ENCODE peak calls at places on chromosomes 7 and 10, in ten cellular contexts. One of them, this sample, is unnamed.

GRCh38 chr7:70142247-70142932 is 544.1 kb downstream of the AUTS2 start:
- DNase-seq in uterus: no peak
- DNase-seq in PC-3: no peak
- DNase-seq in neural progenitor cell: no peak
- DNase-seq in CD8-positive, alpha-beta T cell: no peak
- DNase-seq in tibial artery: no peak
- DNase-seq in ovary: no peak
- DNase-seq in heart left ventricle: no peak
- DNase-seq in colonic mucosa: no peak
- DNase-seq in Panc1: no peak
- DNase-seq in this sample: no peak

GRCh38 chr7:133054167-133054840 is 27.6 kb downstream of the CHCHD3 start:
- DNase-seq in uterus: no peak
- DNase-seq in PC-3: no peak
- DNase-seq in neural progenitor cell: no peak
- DNase-seq in CD8-positive, alpha-beta T cell: no peak
- DNase-seq in tibial artery: no peak
- DNase-seq in ovary: no peak
- DNase-seq in heart left ventricle: no peak
- DNase-seq in colonic mucosa: no peak
- DNase-seq in Panc1: no peak
- DNase-seq in this sample: no peak

GRCh38 chr7:114644455-114644854 is 229.8 kb downstream of the FOXP2 start:
- DNase-seq in uterus: no peak
- DNase-seq in PC-3: no peak
- DNase-seq in neural progenitor cell: no peak
- DNase-seq in CD8-positive, alpha-beta T cell: no peak
- DNase-seq in tibial artery: no peak
- DNase-seq in ovary: no peak
- DNase-seq in heart left ventricle: no peak
- DNase-seq in colonic mucosa: no peak
- DNase-seq in Panc1: no peak
- DNase-seq in this sample: no peak

GRCh38 chr7:45890902-45891461 is 2.7 kb downstream of the IGFBP1 start:
- DNase-seq in uterus: no peak
- DNase-seq in PC-3: peak; percentile 78
- DNase-seq in neural progenitor cell: peak; percentile 49
- DNase-seq in CD8-positive, alpha-beta T cell: no peak
- DNase-seq in tibial artery: no peak
- DNase-seq in ovary: no peak
- DNase-seq in heart left ventricle: no peak
- DNase-seq in colonic mucosa: no peak
- DNase-seq in Panc1: no peak
- DNase-seq in this sample: no peak

GRCh38 chr7:20816389-20816959 is 29.8 kb upstream of the SP8 start:
- DNase-seq in uterus: no peak
- DNase-seq in PC-3: no peak
- DNase-seq in neural progenitor cell: no peak
- DNase-seq in CD8-positive, alpha-beta T cell: no peak
- DNase-seq in tibial artery: no peak
- DNase-seq in ovary: no peak
- DNase-seq in heart left ventricle: no peak
- DNase-seq in colonic mucosa: no peak
- DNase-seq in Panc1: no peak
- DNase-seq in this sample: no peak

GRCh38 chr7:19522486-19522885 is 186.4 kb downstream of the POLR1F start:
- DNase-seq in uterus: no peak
- DNase-seq in PC-3: peak; percentile 74
- DNase-seq in neural progenitor cell: no peak
- DNase-seq in CD8-positive, alpha-beta T cell: no peak
- DNase-seq in tibial artery: no peak
- DNase-seq in ovary: no peak
- DNase-seq in heart left ventricle: no peak
- DNase-seq in colonic mucosa: no peak
- DNase-seq in Panc1: no peak
- DNase-seq in this sample: no peak

GRCh38 chr7:95205821-95206220 is 118.5 kb downstream of the PON1 start:
- DNase-seq in uterus: no peak
- DNase-seq in PC-3: peak; percentile 73
- DNase-seq in neural progenitor cell: no peak
- DNase-seq in CD8-positive, alpha-beta T cell: no peak
- DNase-seq in tibial artery: no peak
- DNase-seq in ovary: no peak
- DNase-seq in heart left ventricle: no peak
- DNase-seq in colonic mucosa: no peak
- DNase-seq in Panc1: no peak
- DNase-seq in this sample: no peak

GRCh38 chr10:103724771-103725170 is 130.6 kb downstream of the SH3PXD2A start:
- DNase-seq in uterus: no peak
- DNase-seq in PC-3: no peak
- DNase-seq in neural progenitor cell: no peak
- DNase-seq in CD8-positive, alpha-beta T cell: no peak
- DNase-seq in tibial artery: no peak
- DNase-seq in ovary: no peak
- DNase-seq in heart left ventricle: no peak
- DNase-seq in colonic mucosa: no peak
- DNase-seq in Panc1: no peak
- DNase-seq in this sample: no peak

GRCh38 chr10:59967079-59967478 is 60.7 kb upstream of the CCDC6 start:
- DNase-seq in uterus: no peak
- DNase-seq in PC-3: peak; percentile 66
- DNase-seq in neural progenitor cell: no peak
- DNase-seq in CD8-positive, alpha-beta T cell: no peak
- DNase-seq in tibial artery: no peak
- DNase-seq in ovary: no peak
- DNase-seq in heart left ventricle: no peak
- DNase-seq in colonic mucosa: no peak
- DNase-seq in Panc1: no peak
- DNase-seq in this sample: no peak

GRCh38 chr10:24556746-24557742 is 166.6 kb downstream of the ARHGAP21 start:
- DNase-seq in uterus: no peak
- DNase-seq in PC-3: peak; percentile 74
- DNase-seq in neural progenitor cell: peak; percentile 81
- DNase-seq in CD8-positive, alpha-beta T cell: no peak
- DNase-seq in tibial artery: no peak
- DNase-seq in ovary: peak; percentile 25
- DNase-seq in heart left ventricle: no peak
- DNase-seq in colonic mucosa: peak; percentile 35
- DNase-seq in Panc1: peak; percentile 42
- DNase-seq in this sample: no peak

GRCh38 chr7:20170626-20171025 is 46.6 kb downstream of the MACC1 start:
- DNase-seq in uterus: no peak
- DNase-seq in PC-3: no peak
- DNase-seq in neural progenitor cell: no peak
- DNase-seq in CD8-positive, alpha-beta T cell: no peak
- DNase-seq in tibial artery: no peak
- DNase-seq in ovary: no peak
- DNase-seq in heart left ventricle: no peak
- DNase-seq in colonic mucosa: no peak
- DNase-seq in Panc1: no peak
- DNase-seq in this sample: no peak

GRCh38 chr10:119178371-119179119 is at the start of gene PRDX3:
- DNase-seq in uterus: peak; percentile 92
- DNase-seq in PC-3: peak; percentile 83
- DNase-seq in neural progenitor cell: peak; percentile 97
- DNase-seq in CD8-positive, alpha-beta T cell: peak; percentile 85
- DNase-seq in tibial artery: peak; percentile 96
- DNase-seq in ovary: peak; percentile 90
- DNase-seq in heart left ventricle: peak; percentile 95
- DNase-seq in colonic mucosa: peak; percentile 94
- DNase-seq in Panc1: peak; percentile 61
- DNase-seq in this sample: peak; percentile 96

GRCh38 chr10:28060031-28060607 is 61.2 kb upstream of the ODAD2 start:
- DNase-seq in uterus: no peak
- DNase-seq in PC-3: no peak
- DNase-seq in neural progenitor cell: no peak
- DNase-seq in CD8-positive, alpha-beta T cell: no peak
- DNase-seq in tibial artery: no peak
- DNase-seq in ovary: no peak
- DNase-seq in heart left ventricle: no peak
- DNase-seq in colonic mucosa: no peak
- DNase-seq in Panc1: no peak
- DNase-seq in this sample: no peak

GRCh38 chr7:152899482-152900166 is 140.1 kb downstream of the ACTR3B start:
- DNase-seq in uterus: no peak
- DNase-seq in PC-3: peak; percentile 64
- DNase-seq in neural progenitor cell: no peak
- DNase-seq in CD8-positive, alpha-beta T cell: no peak
- DNase-seq in tibial artery: peak; percentile 45
- DNase-seq in ovary: peak; percentile 20
- DNase-seq in heart left ventricle: peak; percentile 82
- DNase-seq in colonic mucosa: no peak
- DNase-seq in Panc1: no peak
- DNase-seq in this sample: no peak

GRCh38 chr7:74454948-74455804 is 1.5 kb downstream of the GTF2IRD1 start:
- DNase-seq in uterus: peak; percentile 36
- DNase-seq in PC-3: no peak
- DNase-seq in neural progenitor cell: no peak
- DNase-seq in CD8-positive, alpha-beta T cell: no peak
- DNase-seq in tibial artery: peak; percentile 82
- DNase-seq in ovary: peak; percentile 34
- DNase-seq in heart left ventricle: peak; percentile 68
- DNase-seq in colonic mucosa: peak; percentile 70
- DNase-seq in Panc1: no peak
- DNase-seq in this sample: no peak

GRCh38 chr7:74457007-74457406 is 3.3 kb downstream of the GTF2IRD1 start:
- DNase-seq in uterus: no peak
- DNase-seq in PC-3: no peak
- DNase-seq in neural progenitor cell: no peak
- DNase-seq in CD8-positive, alpha-beta T cell: no peak
- DNase-seq in tibial artery: no peak
- DNase-seq in ovary: no peak
- DNase-seq in heart left ventricle: no peak
- DNase-seq in colonic mucosa: no peak
- DNase-seq in Panc1: no peak
- DNase-seq in this sample: no peak

GRCh38 chr7:74454059-74454947 is 597 bp downstream of the GTF2IRD1 start:
- DNase-seq in uterus: peak; percentile 58
- DNase-seq in PC-3: no peak
- DNase-seq in neural progenitor cell: peak; percentile 63
- DNase-seq in CD8-positive, alpha-beta T cell: no peak
- DNase-seq in tibial artery: no peak
- DNase-seq in ovary: peak; percentile 50
- DNase-seq in heart left ventricle: no peak
- DNase-seq in colonic mucosa: no peak
- DNase-seq in Panc1: no peak
- DNase-seq in this sample: peak; percentile 52

GRCh38 chr7:74453321-74454011 is at the start of gene GTF2IRD1:
- DNase-seq in uterus: peak; percentile 77
- DNase-seq in PC-3: peak; percentile 55
- DNase-seq in neural progenitor cell: peak; percentile 91
- DNase-seq in CD8-positive, alpha-beta T cell: no peak
- DNase-seq in tibial artery: peak; percentile 91
- DNase-seq in ovary: peak; percentile 80
- DNase-seq in heart left ventricle: peak; percentile 80
- DNase-seq in colonic mucosa: peak; percentile 74
- DNase-seq in Panc1: no peak
- DNase-seq in this sample: peak; percentile 78

DNA sequence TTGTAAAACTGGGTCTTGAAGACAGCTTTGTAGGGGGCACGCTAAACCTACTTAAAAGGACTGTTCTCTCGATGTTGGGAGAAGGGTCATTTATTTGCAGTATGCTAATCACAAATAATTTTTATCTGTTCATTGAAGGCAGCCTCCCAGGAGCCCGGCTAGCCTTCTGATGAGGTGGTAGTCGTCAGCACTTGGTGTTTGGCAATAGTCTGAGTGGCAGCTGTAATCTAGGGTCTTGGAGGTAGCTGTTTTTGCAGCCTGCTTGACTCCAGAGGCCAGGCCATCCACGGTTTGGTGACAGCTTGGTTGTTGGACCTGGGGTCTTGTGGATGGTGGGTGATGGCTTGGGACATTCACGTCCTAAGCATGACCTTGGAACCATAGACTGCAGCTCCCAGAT is 2.2 kb downstream of the GTF2IRD1 start:
- DNase-seq in uterus: no peak
- DNase-seq in PC-3: no peak
- DNase-seq in neural progenitor cell: no peak
- DNase-seq in CD8-positive, alpha-beta T cell: no peak
- DNase-seq in tibial artery: no peak
- DNase-seq in ovary: no peak
- DNase-seq in heart left ventricle: peak; percentile 69
- DNase-seq in colonic mucosa: no peak
- DNase-seq in Panc1: no peak
- DNase-seq in this sample: no peak
- H3K4me3 ChIP-seq in uterus: no peak overlapping the region
- H3K4me3 ChIP-seq in PC-3: no peak overlapping the region
- H3K4me3 ChIP-seq in neural progenitor cell: no peak overlapping the region
- H3K4me3 ChIP-seq in CD8-positive, alpha-beta T cell: no peak overlapping the region
- H3K4me3 ChIP-seq in tibial artery: no peak overlapping the region
- H3K4me3 ChIP-seq in ovary: no peak overlapping the region
- H3K4me3 ChIP-seq in heart left ventricle: no peak overlapping the region
- H3K4me3 ChIP-seq in colonic mucosa: no peak overlapping the region
- H3K4me3 ChIP-seq in Panc1: peak overlapping the region; percentile 63
- H3K4me3 ChIP-seq in this sample: no peak overlapping the region

GRCh38 chr7:25391295-25391861 is 163.1 kb upstream of the NPVF start:
- DNase-seq in uterus: no peak
- DNase-seq in PC-3: peak; percentile 30
- DNase-seq in neural progenitor cell: peak; percentile 43
- DNase-seq in CD8-positive, alpha-beta T cell: no peak
- DNase-seq in tibial artery: no peak
- DNase-seq in ovary: no peak
- DNase-seq in heart left ventricle: no peak
- DNase-seq in colonic mucosa: no peak
- DNase-seq in Panc1: no peak
- DNase-seq in this sample: no peak
- TF ChIP-seq CTCF in uterus: peak; percentile 53
- TF ChIP-seq CTCF in PC-3: peak; percentile 56
- TF ChIP-seq CTCF in neural progenitor cell: peak; percentile 68
- TF ChIP-seq CTCF in CD8-positive, alpha-beta T cell: no peak
- TF ChIP-seq CTCF in tibial artery: peak; percentile 78
- TF ChIP-seq CTCF in ovary: peak; percentile 51
- TF ChIP-seq CTCF in heart left ventricle: peak; percentile 52
- TF ChIP-seq CTCF in colonic mucosa: peak; percentile 32
- TF ChIP-seq CTCF in Panc1: peak; percentile 50
- TF ChIP-seq CTCF in this sample: peak; percentile 45

GRCh38 chr10:73769396-73769795 is 12.5 kb upstream of the CHCHD1 start:
- DNase-seq in uterus: no peak
- DNase-seq in PC-3: no peak
- DNase-seq in neural progenitor cell: no peak
- DNase-seq in CD8-positive, alpha-beta T cell: no peak
- DNase-seq in tibial artery: peak; percentile 37
- DNase-seq in ovary: no peak
- DNase-seq in heart left ventricle: no peak
- DNase-seq in colonic mucosa: no peak
- DNase-seq in Panc1: no peak
- DNase-seq in this sample: no peak
- H3K36me3 ChIP-seq in uterus: no peaks in the 10 kb centered on the region
- H3K36me3 ChIP-seq in PC-3: peaks cover 73% of the 10 kb centered on the region
- H3K36me3 ChIP-seq in neural progenitor cell: no peaks in the 10 kb centered on the region
- H3K36me3 ChIP-seq in CD8-positive, alpha-beta T cell: peaks cover 25% of the 10 kb centered on the region
- H3K36me3 ChIP-seq in tibial artery: peaks cover 76% of the 10 kb centered on the region
- H3K36me3 ChIP-seq in ovary: no peaks in the 10 kb centered on the region
- H3K36me3 ChIP-seq in heart left ventricle: no peaks in the 10 kb centered on the region
- H3K36me3 ChIP-seq in colonic mucosa: peaks cover 33% of the 10 kb centered on the region
- H3K36me3 ChIP-seq in Panc1: peaks cover 39% of the 10 kb centered on the region
- H3K36me3 ChIP-seq in this sample: peaks cover 40% of the 10 kb centered on the region

DNA sequence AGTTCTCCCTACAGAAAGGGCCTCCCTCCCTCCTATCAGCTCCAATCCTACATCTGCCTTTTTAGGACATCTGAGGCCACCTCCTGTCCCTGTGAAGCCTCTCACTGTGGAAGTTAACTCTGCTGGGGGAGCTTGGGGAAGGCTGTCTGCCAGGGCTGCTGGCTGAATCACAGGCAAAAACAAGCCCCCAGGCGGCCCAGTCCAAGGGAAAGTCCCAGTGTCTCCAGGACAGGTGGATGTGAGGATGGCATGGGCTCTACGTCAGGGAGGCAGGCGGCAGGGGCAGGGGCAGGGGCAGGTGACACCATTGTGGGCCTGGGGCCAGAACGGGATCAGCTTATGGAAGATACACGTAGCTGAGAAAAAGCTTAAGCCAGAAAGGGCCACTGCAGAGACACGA is 240.2 kb downstream of the MAD1L1 start:
- DNase-seq in uterus: no peak
- DNase-seq in PC-3: no peak
- DNase-seq in neural progenitor cell: no peak
- DNase-seq in CD8-positive, alpha-beta T cell: no peak
- DNase-seq in tibial artery: no peak
- DNase-seq in ovary: no peak
- DNase-seq in heart left ventricle: no peak
- DNase-seq in colonic mucosa: no peak
- DNase-seq in Panc1: no peak
- DNase-seq in this sample: no peak
- H3K4me3 ChIP-seq in uterus: no peak overlapping the region
- H3K4me3 ChIP-seq in PC-3: no peak overlapping the region
- H3K4me3 ChIP-seq in neural progenitor cell: no peak overlapping the region
- H3K4me3 ChIP-seq in CD8-positive, alpha-beta T cell: no peak overlapping the region
- H3K4me3 ChIP-seq in tibial artery: no peak overlapping the region
- H3K4me3 ChIP-seq in ovary: no peak overlapping the region
- H3K4me3 ChIP-seq in heart left ventricle: no peak overlapping the region
- H3K4me3 ChIP-seq in colonic mucosa: no peak overlapping the region
- H3K4me3 ChIP-seq in Panc1: no peak overlapping the region
- H3K4me3 ChIP-seq in this sample: no peak overlapping the region